ENCODE peak calls at places on chromosomes 11 and 22, in six cellular contexts. I is right cardiac atrium, L is NCI-H1930, N is amniotic stem cell, K is NCI-H460, U is EL. P is an unnamed sample.

GRCh38 chr11:66339163-66339675 is 3.0 kb upstream of the RIN1 start:
- DNase-seq in N (no peak), I (peak), U (peak), L (no peak), K (no peak), P (no peak)

GRCh38 chr22:48045369-48045768 is 1282.9 kb downstream of the TBC1D22A start:
- DNase-seq in K (no peak), L (no peak), I (no peak), N (no peak), U (no peak), P (no peak)

GRCh38 chr22:48218889-48219420 is 1456.5 kb downstream of the TBC1D22A start:
- DNase-seq in I (no peak), K (no peak), U (no peak), L (no peak), N (no peak), P (no peak)

GRCh38 chr22:31105282-31105929 is 2.0 kb downstream of the SELENOM start:
- DNase-seq in I (no peak), K (no peak), L (no peak), U (no peak), N (no peak), P (no peak)

GRCh38 chr22:43848366-43849171 is 13.7 kb downstream of the SULT4A1 start:
- DNase-seq in N (no peak), L (no peak), I (no peak), U (no peak), K (no peak), P (no peak)

GRCh38 chr11:19168090-19168489 is 33.7 kb downstream of the CSRP3 start:
- DNase-seq in L (no peak), N (no peak), K (no peak), I (no peak), U (no peak), P (no peak)

GRCh38 chr11:12458042-12458441 is 80.7 kb downstream of the PARVA start:
- DNase-seq in N (no peak), K (no peak), L (no peak), U (no peak), I (no peak), P (no peak)

GRCh38 chr11:66853242-66854229 is 3.3 kb upstream of the LRFN4 start:
- DNase-seq in U (no peak), L (no peak), N (no peak), I (peak), K (no peak), P (no peak)

GRCh38 chr22:42623301-42623751 is 8.6 kb upstream of the POLDIP3 start:
- DNase-seq in L (no peak), U (no peak), K (no peak), I (no peak), N (no peak), P (no peak)

GRCh38 chr11:29184939-29185890 is 831.6 kb downstream of the KCNA4 start:
- DNase-seq in K (no peak), I (no peak), L (no peak), N (peak), U (peak), P (no peak)